ENCODE peak calls at places on chromosome 1, in ten cellular contexts. One of them, this sample, is unnamed.

GRCh38 chr1:58881471-58881994 is 97.7 kb upstream of the JUN start:
- DNase-seq in ecto neural progenitor cell: no peak
- DNase-seq in IMR-90: peak
- DNase-seq in ELF-1: no peak
- DNase-seq in NCI-H524: no peak
- DNase-seq in psoas muscle: peak
- DNase-seq in bronchial epithelial cell: peak
- DNase-seq in H54: peak
- DNase-seq in activated naive CD4-positive, alpha-beta T cell: no peak
- DNase-seq in activated naive CD8-positive, alpha-beta T cell treated with anti-CD3 and anti-CD28 coated beads, Interleukin-2, amount 10 ng/mL, durations not matched to agents 7 days and 5 days: no peak
- DNase-seq in this sample: peak

GRCh38 chr1:227546055-227546454 is 17.3 kb upstream of the ZNF678 start:
- DNase-seq in ecto neural progenitor cell: no peak
- DNase-seq in IMR-90: no peak
- DNase-seq in ELF-1: no peak
- DNase-seq in NCI-H524: no peak
- DNase-seq in psoas muscle: no peak
- DNase-seq in bronchial epithelial cell: no peak
- DNase-seq in H54: no peak
- DNase-seq in activated naive CD4-positive, alpha-beta T cell: no peak
- DNase-seq in activated naive CD8-positive, alpha-beta T cell treated with anti-CD3 and anti-CD28 coated beads, Interleukin-2, amount 10 ng/mL, durations not matched to agents 7 days and 5 days: no peak
- DNase-seq in this sample: no peak

GRCh38 chr1:229221106-229222019 is 49.5 kb upstream of the RAB4A start:
- DNase-seq in ecto neural progenitor cell: no peak
- DNase-seq in IMR-90: peak
- DNase-seq in ELF-1: no peak
- DNase-seq in NCI-H524: no peak
- DNase-seq in psoas muscle: no peak
- DNase-seq in bronchial epithelial cell: peak
- DNase-seq in H54: no peak
- DNase-seq in activated naive CD4-positive, alpha-beta T cell: no peak
- DNase-seq in activated naive CD8-positive, alpha-beta T cell treated with anti-CD3 and anti-CD28 coated beads, Interleukin-2, amount 10 ng/mL, durations not matched to agents 7 days and 5 days: no peak
- DNase-seq in this sample: no peak

GRCh38 chr1:62362061-62362951 is 43.1 kb upstream of the KANK4 start:
- DNase-seq in ecto neural progenitor cell: no peak
- DNase-seq in IMR-90: no peak
- DNase-seq in ELF-1: no peak
- DNase-seq in NCI-H524: no peak
- DNase-seq in psoas muscle: no peak
- DNase-seq in bronchial epithelial cell: no peak
- DNase-seq in H54: no peak
- DNase-seq in activated naive CD4-positive, alpha-beta T cell: no peak
- DNase-seq in activated naive CD8-positive, alpha-beta T cell treated with anti-CD3 and anti-CD28 coated beads, Interleukin-2, amount 10 ng/mL, durations not matched to agents 7 days and 5 days: no peak
- DNase-seq in this sample: no peak

GRCh38 chr1:201730611-201731010 is 98.3 kb upstream of the IPO9 start:
- DNase-seq in ecto neural progenitor cell: no peak
- DNase-seq in IMR-90: no peak
- DNase-seq in ELF-1: no peak
- DNase-seq in NCI-H524: no peak
- DNase-seq in psoas muscle: no peak
- DNase-seq in bronchial epithelial cell: no peak
- DNase-seq in H54: no peak
- DNase-seq in activated naive CD4-positive, alpha-beta T cell: no peak
- DNase-seq in activated naive CD8-positive, alpha-beta T cell treated with anti-CD3 and anti-CD28 coated beads, Interleukin-2, amount 10 ng/mL, durations not matched to agents 7 days and 5 days: no peak
- DNase-seq in this sample: no peak

GRCh38 chr1:33171993-33172813 is 9.6 kb downstream of the TRIM62 start:
- DNase-seq in ecto neural progenitor cell: peak
- DNase-seq in IMR-90: no peak
- DNase-seq in ELF-1: no peak
- DNase-seq in NCI-H524: no peak
- DNase-seq in psoas muscle: no peak
- DNase-seq in bronchial epithelial cell: no peak
- DNase-seq in H54: no peak
- DNase-seq in activated naive CD4-positive, alpha-beta T cell: no peak
- DNase-seq in activated naive CD8-positive, alpha-beta T cell treated with anti-CD3 and anti-CD28 coated beads, Interleukin-2, amount 10 ng/mL, durations not matched to agents 7 days and 5 days: no peak
- DNase-seq in this sample: no peak

GRCh38 chr1:210558302-210558701 is 229.6 kb downstream of the HHAT start:
- DNase-seq in ecto neural progenitor cell: no peak
- DNase-seq in IMR-90: peak
- DNase-seq in ELF-1: no peak
- DNase-seq in NCI-H524: no peak
- DNase-seq in psoas muscle: no peak
- DNase-seq in bronchial epithelial cell: no peak
- DNase-seq in H54: no peak
- DNase-seq in activated naive CD4-positive, alpha-beta T cell: no peak
- DNase-seq in activated naive CD8-positive, alpha-beta T cell treated with anti-CD3 and anti-CD28 coated beads, Interleukin-2, amount 10 ng/mL, durations not matched to agents 7 days and 5 days: no peak
- DNase-seq in this sample: peak

GRCh38 chr1:91796390-91796654 is 89.6 kb downstream of the TGFBR3 start:
- DNase-seq in ecto neural progenitor cell: no peak
- DNase-seq in IMR-90: no peak
- DNase-seq in ELF-1: no peak
- DNase-seq in NCI-H524: no peak
- DNase-seq in psoas muscle: no peak
- DNase-seq in bronchial epithelial cell: no peak
- DNase-seq in H54: no peak
- DNase-seq in activated naive CD4-positive, alpha-beta T cell: no peak
- DNase-seq in activated naive CD8-positive, alpha-beta T cell treated with anti-CD3 and anti-CD28 coated beads, Interleukin-2, amount 10 ng/mL, durations not matched to agents 7 days and 5 days: no peak
- DNase-seq in this sample: no peak

GRCh38 chr1:40756523-40756922 is 27.1 kb upstream of the KCNQ4 start:
- DNase-seq in ecto neural progenitor cell: no peak
- DNase-seq in IMR-90: no peak
- DNase-seq in ELF-1: no peak
- DNase-seq in NCI-H524: no peak
- DNase-seq in psoas muscle: no peak
- DNase-seq in bronchial epithelial cell: no peak
- DNase-seq in H54: no peak
- DNase-seq in activated naive CD4-positive, alpha-beta T cell: no peak
- DNase-seq in activated naive CD8-positive, alpha-beta T cell treated with anti-CD3 and anti-CD28 coated beads, Interleukin-2, amount 10 ng/mL, durations not matched to agents 7 days and 5 days: no peak
- DNase-seq in this sample: no peak

GRCh38 chr1:233327938-233328660 is 575 bp downstream of the MAP3K21 start:
- DNase-seq in ecto neural progenitor cell: peak
- DNase-seq in IMR-90: no peak
- DNase-seq in ELF-1: peak
- DNase-seq in NCI-H524: no peak
- DNase-seq in psoas muscle: peak
- DNase-seq in bronchial epithelial cell: peak
- DNase-seq in H54: peak
- DNase-seq in activated naive CD4-positive, alpha-beta T cell: no peak
- DNase-seq in activated naive CD8-positive, alpha-beta T cell treated with anti-CD3 and anti-CD28 coated beads, Interleukin-2, amount 10 ng/mL, durations not matched to agents 7 days and 5 days: peak
- DNase-seq in this sample: no peak

GRCh38 chr1:94792473-94792875 is 27.7 kb upstream of the SLC44A3 start:
- DNase-seq in ecto neural progenitor cell: no peak
- DNase-seq in IMR-90: peak
- DNase-seq in ELF-1: no peak
- DNase-seq in NCI-H524: no peak
- DNase-seq in psoas muscle: no peak
- DNase-seq in bronchial epithelial cell: peak
- DNase-seq in H54: peak
- DNase-seq in activated naive CD4-positive, alpha-beta T cell: no peak
- DNase-seq in activated naive CD8-positive, alpha-beta T cell treated with anti-CD3 and anti-CD28 coated beads, Interleukin-2, amount 10 ng/mL, durations not matched to agents 7 days and 5 days: no peak
- DNase-seq in this sample: peak

GRCh38 chr1:47444578-47445465 is 7.0 kb downstream of the FOXD2 start:
- DNase-seq in ecto neural progenitor cell: peak
- DNase-seq in IMR-90: peak
- DNase-seq in ELF-1: peak
- DNase-seq in NCI-H524: no peak
- DNase-seq in psoas muscle: no peak
- DNase-seq in bronchial epithelial cell: peak
- DNase-seq in H54: no peak
- DNase-seq in activated naive CD4-positive, alpha-beta T cell: no peak
- DNase-seq in activated naive CD8-positive, alpha-beta T cell treated with anti-CD3 and anti-CD28 coated beads, Interleukin-2, amount 10 ng/mL, durations not matched to agents 7 days and 5 days: peak
- DNase-seq in this sample: no peak

This sample was measured in HS-27A.